ENCODE peak calls at places on chromosomes 2 and 18, in ten cellular contexts. T, A, V, Q, C, G, B, S, W and M are unnamed samples.

GRCh38 chr2:207768891-207769596 is 662 bp downstream of the FZD5 start:
- DNase-seq in T (peak), A (peak), V (peak), Q (peak), C (no peak), G (no peak), B (no peak), S (peak), W (no peak), M (no peak)

GRCh38 chr2:207039225-207039624 is 99.9 kb downstream of the CPO start:
- DNase-seq in T (no peak), A (no peak), V (no peak), Q (no peak), C (peak), G (no peak), B (no peak), S (no peak), W (no peak), M (no peak)

GRCh38 chr2:32805104-32806095 is 141.4 kb upstream of the LTBP1 start:
- DNase-seq in T (no peak), A (peak), V (no peak), Q (no peak), C (no peak), G (no peak), B (no peak), S (peak), W (no peak), M (no peak)

GRCh38 chr2:40127890-40128548 is 323.9 kb downstream of the SLC8A1 start:
- DNase-seq in T (no peak), A (peak), V (no peak), Q (no peak), C (no peak), G (peak), B (no peak), S (peak), W (no peak), M (no peak)

GRCh38 chr2:37570773-37571570 is 100.5 kb downstream of the CDC42EP3 start:
- DNase-seq in T (no peak), A (peak), V (no peak), Q (peak), C (no peak), G (no peak), B (no peak), S (peak), W (no peak), M (no peak)

GRCh38 chr18:25538175-25538922 is 186.4 kb upstream of the ZNF521 start:
- DNase-seq in T (no peak), A (no peak), V (no peak), Q (no peak), C (no peak), G (no peak), B (no peak), S (no peak), W (no peak), M (peak)

GRCh38 chr2:173755798-173756197 is 209.4 kb downstream of the SP3 start:
- DNase-seq in T (no peak), A (no peak), V (no peak), Q (no peak), C (no peak), G (no peak), B (no peak), S (no peak), W (no peak), M (no peak)

GRCh38 chr2:72116081-72116533 is 31.6 kb downstream of the CYP26B1 start:
- DNase-seq in T (no peak), A (no peak), V (peak), Q (no peak), C (no peak), G (no peak), B (no peak), S (peak), W (no peak), M (peak)

GRCh38 chr2:110883401-110883800 is 151.0 kb downstream of the ACOXL start:
- DNase-seq in T (no peak), A (peak), V (no peak), Q (no peak), C (no peak), G (no peak), B (no peak), S (no peak), W (no peak), M (no peak)

GRCh38 chr2:170818294-170819104 is 1.8 kb downstream of the GAD1 start:
- DNase-seq in T (no peak), A (no peak), V (no peak), Q (peak), C (peak), G (no peak), B (no peak), S (no peak), W (no peak), M (no peak)

GRCh38 chr2:26562811-26563645 is 78.1 kb downstream of the CIB4 start:
- DNase-seq in T (peak), A (peak), V (no peak), Q (no peak), C (peak), G (peak), B (no peak), S (peak), W (no peak), M (peak)

GRCh38 chr18:8303151-8303770 is 306.0 kb upstream of the RAB12 start:
- DNase-seq in T (no peak), A (peak), V (no peak), Q (no peak), C (no peak), G (no peak), B (no peak), S (peak), W (no peak), M (no peak)

GRCh38 chr2:160411167-160411566 is 82.4 kb downstream of the RBMS1 start:
- DNase-seq in T (no peak), A (peak), V (no peak), Q (no peak), C (no peak), G (no peak), B (peak), S (peak), W (no peak), M (peak)

GRCh38 chr18:49911414-49911813 is 98.1 kb upstream of the ACAA2 start:
- DNase-seq in T (no peak), A (no peak), V (no peak), Q (no peak), C (peak), G (no peak), B (no peak), S (no peak), W (no peak), M (peak)

GRCh38 chr2:171505374-171505773 is 16.9 kb upstream of the CYBRD1 start:
- DNase-seq in T (no peak), A (peak), V (no peak), Q (no peak), C (no peak), G (no peak), B (no peak), S (no peak), W (no peak), M (no peak)

GRCh38 chr2:30666307-30666874 is 140.9 kb downstream of the CAPN13 start:
- DNase-seq in T (no peak), A (peak), V (no peak), Q (no peak), C (peak), G (no peak), B (no peak), S (peak), W (no peak), M (peak)